ENCODE peak calls at places on chromosomes 6 and 20, in nine cellular contexts. S is foreskin fibroblast; I is left ventricle myocardium inferior; N is psoas muscle; V is mammary epithelial cell; P is activated T-cell treated with anti-CD3 and anti-CD28 coated beads, Interleukin-2, amount 50 U/mL, for 48 hours; E is amniotic stem cell; X is amniotic epithelial cell; L is fibroblast of the conjunctiva. C is an unnamed sample.

GRCh38 chr20:58433029-58433657 is 44.1 kb downstream of the VAPB start:
- DNase-seq in S (no peak), I (no peak), N (no peak), V (no peak), P (no peak), E (no peak), X (no peak), L (no peak), C (no peak)

GRCh38 chr20:25250508-25250907 is 2.6 kb downstream of the PYGB start:
- DNase-seq in S (no peak), I (no peak), N (no peak), V (no peak), P (no peak), E (no peak), X (no peak), L (no peak), C (peak)

GRCh38 chr20:23841693-23842092 is 15.2 kb upstream of the CST2 start:
- DNase-seq in S (no peak), I (no peak), N (no peak), V (no peak), P (no peak), E (no peak), X (no peak), L (no peak), C (peak)

GRCh38 chr20:1468117-1468624 is 1.5 kb upstream of the NSFL1C start:
- DNase-seq in S (no peak), I (no peak), N (no peak), V (no peak), P (no peak), E (no peak), X (no peak), L (no peak), C (no peak)

GRCh38 chr20:49483018-49483705 is 694 bp upstream of the KCNB1 start:
- DNase-seq in S (no peak), I (no peak), N (no peak), V (no peak), P (no peak), E (no peak), X (no peak), L (no peak), C (peak)

GRCh38 chr6:19557191-19557590 is 280.0 kb upstream of the ID4 start:
- DNase-seq in S (no peak), I (no peak), N (no peak), V (no peak), P (no peak), E (no peak), X (no peak), L (no peak), C (no peak)

GRCh38 chr6:132812255-132812732 is 2.1 kb upstream of the RPS12 start:
- DNase-seq in S (no peak), I (no peak), N (no peak), V (peak), P (no peak), E (no peak), X (peak), L (no peak), C (no peak)

GRCh38 chr20:1336699-1337387 is 7.9 kb upstream of the SDCBP2 start:
- DNase-seq in S (no peak), I (peak), N (peak), V (no peak), P (peak), E (no peak), X (peak), L (no peak), C (peak)

GRCh38 chr20:10172998-10173655 is 45.5 kb upstream of the SNAP25 start:
- DNase-seq in S (no peak), I (no peak), N (no peak), V (no peak), P (no peak), E (no peak), X (no peak), L (no peak), C (no peak)